ENCODE peak calls at places on chromosomes 13 and 19, in ten cellular contexts. V, G, M, E, N, W, Q, I, L and D are unnamed samples.

GRCh38 chr13:27556109-27556508 is 64.2 kb downstream of the LNX2 start:
- DNase-seq in V (no peak), G (peak), M (peak), E (no peak), N (no peak), W (no peak), Q (no peak), I (no peak), L (no peak), D (no peak)

GRCh38 chr13:59494560-59494970 is 669.2 kb downstream of the DIAPH3 start:
- DNase-seq in V (no peak), G (peak), M (peak), E (peak), N (no peak), W (no peak), Q (no peak), I (peak), L (no peak), D (no peak)

GRCh38 chr13:102940143-102940542 is 94.3 kb downstream of the ERCC5 start:
- DNase-seq in V (no peak), G (no peak), M (no peak), E (no peak), N (no peak), W (no peak), Q (no peak), I (no peak), L (no peak), D (no peak)

GRCh38 chr19:54138777-54139256 is 1.3 kb downstream of the CNOT3 start:
- DNase-seq in V (no peak), G (no peak), M (no peak), E (no peak), N (no peak), W (no peak), Q (no peak), I (no peak), L (no peak), D (no peak)

GRCh38 chr19:962683-963385 is 21.3 kb upstream of the WDR18 start:
- DNase-seq in V (no peak), G (no peak), M (no peak), E (no peak), N (no peak), W (no peak), Q (no peak), I (no peak), L (no peak), D (no peak)

GRCh38 chr13:28631792-28632191 is 27.1 kb upstream of the POMP start:
- DNase-seq in V (no peak), G (no peak), M (peak), E (no peak), N (no peak), W (no peak), Q (no peak), I (no peak), L (no peak), D (no peak)

GRCh38 chr13:29607465-29607864 is 12.0 kb upstream of the SLC7A1 start:
- DNase-seq in V (no peak), G (no peak), M (peak), E (no peak), N (no peak), W (no peak), Q (no peak), I (no peak), L (no peak), D (no peak)

GRCh38 chr13:110850006-110850405 is 64.9 kb downstream of the ANKRD10 start:
- DNase-seq in V (no peak), G (no peak), M (no peak), E (no peak), N (no peak), W (no peak), Q (no peak), I (no peak), L (no peak), D (no peak)

GRCh38 chr19:1717200-1717969 is 35.9 kb upstream of the ONECUT3 start:
- DNase-seq in V (no peak), G (no peak), M (no peak), E (no peak), N (no peak), W (no peak), Q (no peak), I (no peak), L (no peak), D (no peak)

GRCh38 chr13:43787998-43788397 is 1.2 kb upstream of the ENOX1 start:
- DNase-seq in V (no peak), G (peak), M (peak), E (no peak), N (no peak), W (no peak), Q (no peak), I (no peak), L (no peak), D (no peak)

GRCh38 chr19:5628919-5629481 is 6.1 kb downstream of the SAFB start:
- DNase-seq in V (no peak), G (no peak), M (no peak), E (no peak), N (no peak), W (no peak), Q (no peak), I (no peak), L (no peak), D (no peak)

GRCh38 chr13:112760440-112760839 is 70.6 kb downstream of the ATP11A start:
- DNase-seq in V (no peak), G (peak), M (no peak), E (no peak), N (no peak), W (no peak), Q (peak), I (no peak), L (no peak), D (no peak)

GRCh38 chr19:2192862-2193261 is 29.1 kb downstream of the DOT1L start:
- DNase-seq in V (no peak), G (no peak), M (no peak), E (no peak), N (no peak), W (no peak), Q (no peak), I (no peak), L (no peak), D (no peak)

GRCh38 chr13:37797606-37798005 is 72.0 kb downstream of the TRPC4 start:
- DNase-seq in V (no peak), G (no peak), M (peak), E (no peak), N (no peak), W (no peak), Q (no peak), I (no peak), L (no peak), D (no peak)

GRCh38 chr19:480016-480855 is 16.1 kb upstream of the MADCAM1 start:
- DNase-seq in V (peak), G (peak), M (peak), E (peak), N (no peak), W (no peak), Q (no peak), I (no peak), L (no peak), D (no peak)

GRCh38 chr13:113148407-113148806 is 10.0 kb upstream of the PROZ start:
- DNase-seq in V (no peak), G (no peak), M (no peak), E (no peak), N (no peak), W (no peak), Q (no peak), I (no peak), L (no peak), D (no peak)

GRCh38 chr19:39257227-39257626 is 8.6 kb upstream of the IFNL4 start:
- DNase-seq in V (no peak), G (no peak), M (no peak), E (no peak), N (no peak), W (no peak), Q (no peak), I (no peak), L (no peak), D (no peak)

GRCh38 chr19:42150353-42150752 is 18.1 kb upstream of the POU2F2 start:
- DNase-seq in V (no peak), G (no peak), M (no peak), E (no peak), N (no peak), W (no peak), Q (no peak), I (no peak), L (no peak), D (no peak)

GRCh38 chr13:111873676-111874178 is 193.2 kb upstream of the SOX1 start:
- DNase-seq in V (no peak), G (no peak), M (no peak), E (no peak), N (no peak), W (no peak), Q (no peak), I (no peak), L (no peak), D (no peak)

GRCh38 chr13:113489171-113489548 is 1.4 kb downstream of the DCUN1D2 start:
- DNase-seq in V (no peak), G (peak), M (peak), E (no peak), N (no peak), W (no peak), Q (no peak), I (no peak), L (no peak), D (no peak)

GRCh38 chr13:27960362-27961226 is 8.5 kb downstream of the CDX2 start:
- DNase-seq in V (no peak), G (peak), M (peak), E (no peak), N (no peak), W (no peak), Q (peak), I (no peak), L (peak), D (no peak)

GRCh38 chr13:85700909-85701308 is 98.3 kb downstream of the SLITRK6 start:
- DNase-seq in V (no peak), G (no peak), M (no peak), E (no peak), N (no peak), W (no peak), Q (no peak), I (no peak), L (peak), D (no peak)

GRCh38 chr19:39247701-39248664 is 673 bp downstream of the IFNL4 start:
- DNase-seq in V (no peak), G (no peak), M (no peak), E (no peak), N (no peak), W (no peak), Q (no peak), I (no peak), L (no peak), D (no peak)

GRCh38 chr19:55358943-55359908 is 3.8 kb downstream of the GARIN5B start:
- DNase-seq in V (no peak), G (no peak), M (no peak), E (no peak), N (no peak), W (no peak), Q (no peak), I (no peak), L (no peak), D (no peak)

GRCh38 chr13:99604636-99605035 is 103.4 kb downstream of the TM9SF2 start:
- DNase-seq in V (no peak), G (no peak), M (no peak), E (no peak), N (no peak), W (no peak), Q (no peak), I (no peak), L (no peak), D (no peak)

GRCh38 chr13:99608345-99608744 is 107.1 kb downstream of the TM9SF2 start:
- DNase-seq in V (no peak), G (no peak), M (no peak), E (no peak), N (no peak), W (no peak), Q (no peak), I (no peak), L (no peak), D (no peak)

GRCh38 chr13:99606322-99607089 is 105.2 kb downstream of the TM9SF2 start:
- DNase-seq in V (peak), G (peak), M (peak), E (peak), N (peak), W (no peak), Q (no peak), I (no peak), L (peak), D (peak)

GRCh38 chr13:99601535-99601934 is 100.3 kb downstream of the TM9SF2 start:
- DNase-seq in V (no peak), G (no peak), M (no peak), E (no peak), N (no peak), W (no peak), Q (no peak), I (no peak), L (no peak), D (peak)

DNA sequence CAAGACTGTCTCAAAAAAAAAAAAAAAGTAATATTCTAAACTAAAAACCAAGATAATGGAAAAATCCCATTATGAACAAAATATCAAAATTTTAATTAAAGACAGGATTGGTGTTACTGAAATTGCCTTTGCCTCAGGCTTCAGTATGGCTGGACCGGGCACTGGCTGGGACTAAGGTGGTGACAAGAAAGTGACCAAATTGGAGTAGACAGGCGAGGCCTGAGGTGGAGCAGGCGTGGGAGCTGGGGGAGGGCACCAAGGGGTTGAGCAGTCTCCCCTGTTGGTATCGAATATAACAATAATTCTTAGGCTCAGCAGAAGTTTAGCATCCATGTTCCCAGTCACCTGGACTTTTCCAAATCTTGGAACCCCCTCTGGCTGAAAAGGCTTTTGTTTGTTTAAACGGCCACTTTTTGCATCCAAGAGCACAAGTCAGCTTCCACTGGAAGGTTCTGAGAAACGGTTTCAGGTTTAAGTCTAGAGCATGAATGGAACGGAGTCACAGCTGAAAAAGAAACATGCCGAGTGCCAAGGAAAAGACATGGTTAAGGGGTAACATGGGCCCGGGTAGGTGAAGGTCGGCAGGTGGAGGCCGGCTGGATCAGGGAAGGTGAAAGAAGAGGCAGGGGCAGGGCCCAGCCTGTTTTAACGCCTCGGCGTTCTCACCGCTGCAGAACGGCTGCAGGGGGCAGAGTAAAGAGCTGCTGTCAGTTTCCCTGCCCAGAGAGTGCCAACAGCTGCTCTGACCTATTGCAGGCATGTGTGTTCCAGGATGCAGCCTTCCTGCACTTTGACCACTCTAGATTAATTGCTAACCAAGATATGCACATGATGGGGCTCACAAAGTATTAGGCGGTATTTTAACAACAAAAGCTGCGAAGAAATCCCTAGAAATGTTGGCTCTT is 104.4 kb downstream of the TM9SF2 start:
- DNase-seq in V (peak), G (no peak), M (peak), E (peak), N (no peak), W (no peak), Q (no peak), I (no peak), L (peak), D (no peak)
- H3K4me3 ChIP-seq in V (peak), G (peak), M (peak), E (peak), N (peak), W (peak), Q (peak), I (peak), L (peak), D (peak)

DNA sequence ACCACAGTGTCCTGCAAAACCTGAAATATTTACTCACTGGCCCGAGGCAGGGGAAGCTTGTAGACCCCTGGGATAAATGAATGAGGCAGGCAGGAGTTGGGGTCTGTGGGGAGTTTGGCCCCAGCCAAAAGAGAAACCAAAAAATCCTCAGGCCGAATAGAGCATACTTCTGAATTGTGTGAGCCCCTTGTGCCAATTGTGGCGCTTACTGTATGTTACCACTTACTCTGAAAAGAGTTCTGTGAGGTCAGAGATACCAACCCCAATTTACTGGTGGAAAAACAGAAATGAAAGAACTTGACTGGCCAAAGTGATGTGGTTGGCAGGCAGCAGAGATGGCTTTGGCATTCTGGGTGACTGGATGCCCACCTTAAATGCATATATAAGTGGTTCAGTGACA is 6.9 kb downstream of the CARM1 start:
- DNase-seq in V (no peak), G (no peak), M (no peak), E (no peak), N (no peak), W (no peak), Q (no peak), I (no peak), L (no peak), D (no peak)
- H3K4me3 ChIP-seq in V (no peak), G (no peak), M (no peak), E (no peak), N (no peak), W (peak), Q (no peak), I (no peak), L (no peak), D (no peak)

DNA sequence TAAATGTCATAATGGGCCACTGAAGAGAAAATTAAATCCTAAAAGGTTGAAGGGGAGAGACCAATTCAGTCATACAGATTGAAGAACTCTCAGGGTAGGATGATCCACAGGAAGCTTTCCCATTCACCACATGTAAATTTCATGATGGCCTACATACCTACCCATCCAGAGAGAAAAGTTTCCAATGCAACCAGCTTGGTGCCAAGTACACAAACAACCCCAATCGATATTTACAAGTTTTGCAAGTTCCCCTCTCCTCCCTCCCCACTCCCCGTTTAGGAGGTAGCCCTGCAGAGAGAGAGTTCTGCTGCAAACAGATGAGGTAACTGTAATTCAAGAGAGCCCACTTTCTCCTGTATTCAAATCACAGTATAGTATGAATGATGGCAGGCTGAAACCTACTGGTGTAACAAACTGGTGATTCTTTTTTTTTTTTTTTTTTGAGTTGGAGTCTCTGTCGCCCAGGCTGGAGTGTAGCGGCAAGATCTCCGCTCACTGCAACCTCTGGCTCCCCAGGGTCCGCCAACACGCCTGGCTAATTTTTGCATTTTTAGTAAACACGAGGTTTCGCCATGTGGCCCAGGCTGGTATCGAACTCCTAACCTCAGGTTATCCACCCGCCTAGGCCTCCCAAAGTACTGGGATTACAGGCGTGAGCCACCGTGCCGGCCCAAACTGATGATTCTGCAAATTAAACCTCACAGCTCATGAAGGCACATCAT is 14.4 kb downstream of the FOXO1 start:
- DNase-seq in V (no peak), G (no peak), M (no peak), E (no peak), N (no peak), W (no peak), Q (no peak), I (no peak), L (no peak), D (no peak)
- H3K4me3 ChIP-seq in V (no peak), G (no peak), M (no peak), E (no peak), N (no peak), W (peak), Q (no peak), I (no peak), L (no peak), D (no peak)

GRCh38 chr19:51702754-51703654 is 9.9 kb downstream of the SPACA6 start:
- DNase-seq in V (peak), G (no peak), M (no peak), E (no peak), N (no peak), W (no peak), Q (no peak), I (no peak), L (no peak), D (no peak)
- H3K4me3 ChIP-seq in V (no peak), G (no peak), M (no peak), E (peak), N (peak), W (peak), Q (no peak), I (no peak), L (peak), D (peak)

GRCh38 chr19:45506991-45507863 is at the start of gene VASP:
- DNase-seq in V (peak), G (peak), M (peak), E (peak), N (peak), W (peak), Q (no peak), I (peak), L (peak), D (peak)

GRCh38 chr19:45509692-45510015 is 2.4 kb downstream of the VASP start:
- DNase-seq in V (no peak), G (no peak), M (no peak), E (no peak), N (no peak), W (no peak), Q (no peak), I (no peak), L (no peak), D (no peak)

GRCh38 chr19:45508681-45508930 is 1.3 kb downstream of the VASP start:
- DNase-seq in V (no peak), G (no peak), M (no peak), E (no peak), N (no peak), W (no peak), Q (no peak), I (no peak), L (no peak), D (no peak)

GRCh38 chr19:45507864-45508680 is 793 bp downstream of the VASP start:
- DNase-seq in V (peak), G (no peak), M (no peak), E (peak), N (no peak), W (no peak), Q (no peak), I (no peak), L (no peak), D (no peak)

GRCh38 chr19:45508931-45509691 is 1.8 kb downstream of the VASP start:
- DNase-seq in V (peak), G (peak), M (peak), E (peak), N (no peak), W (peak), Q (no peak), I (no peak), L (peak), D (no peak)
- H3K4me3 ChIP-seq in V (peak), G (peak), M (peak), E (peak), N (peak), W (peak), Q (peak), I (peak), L (peak), D (peak)

DNA sequence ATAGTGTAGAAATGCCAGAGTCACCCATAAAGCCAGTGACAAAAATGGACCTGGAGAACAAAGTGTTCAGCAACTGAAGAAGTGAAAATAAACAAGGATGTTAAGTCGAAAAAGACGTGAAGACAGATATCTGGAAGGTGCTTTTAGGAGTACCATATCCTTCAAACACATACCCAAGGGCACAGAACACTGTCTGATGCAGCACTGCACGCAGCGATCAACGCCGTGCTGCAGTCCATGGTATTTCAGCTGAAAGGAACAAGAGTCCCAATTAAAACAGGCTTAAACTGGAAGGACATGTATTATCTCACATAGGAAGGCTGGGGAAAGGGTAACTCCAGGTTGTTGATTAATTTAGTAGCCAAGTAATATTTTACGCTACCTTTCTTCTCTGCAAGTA is 108.2 kb downstream of the SGCG start:
- DNase-seq in V (no peak), G (no peak), M (no peak), E (no peak), N (no peak), W (no peak), Q (no peak), I (no peak), L (no peak), D (no peak)
- H3K4me3 ChIP-seq in V (no peak), G (no peak), M (no peak), E (no peak), N (no peak), W (no peak), Q (no peak), I (no peak), L (no peak), D (no peak)

GRCh38 chr19:3359850-3360493 is 6.4 kb upstream of the NFIC start:
- DNase-seq in V (no peak), G (no peak), M (no peak), E (no peak), N (peak), W (no peak), Q (no peak), I (no peak), L (no peak), D (no peak)
- H3K4me3 ChIP-seq in V (peak), G (peak), M (peak), E (peak), N (peak), W (peak), Q (peak), I (peak), L (peak), D (peak)